ENCODE peak calls at places on chromosome 22, in eight cellular contexts. T is activated CD4-positive, CD25-positive, alpha-beta regulatory T cell; J is AG10803; L is omental fat pad; Q is ureter; B is astrocyte of the hippocampus; W is GM06990; P is mesenchymal stem cell. K is an unnamed sample.

GRCh38 chr22:49995413-49996191 is 17.0 kb downstream of the IL17REL start:
- DNase-seq in P (no peak), B (no peak), W (no peak), L (peak), Q (no peak), T (no peak), J (no peak), K (no peak)

GRCh38 chr22:23500508-23501208 is 79.4 kb downstream of the IGLL1 start:
- DNase-seq in L (no peak), P (no peak), W (no peak), J (no peak), Q (no peak), B (no peak), T (no peak), K (peak)

GRCh38 chr22:27776410-27776958 is 25.1 kb downstream of the MN1 start:
- DNase-seq in L (no peak), T (no peak), Q (no peak), W (no peak), P (no peak), B (peak), J (peak), K (no peak)

GRCh38 chr22:30104501-30105156 is 24.4 kb downstream of the HORMAD2 start:
- DNase-seq in Q (no peak), L (no peak), J (peak), B (no peak), P (no peak), W (no peak), T (no peak), K (no peak)

GRCh38 chr22:34931026-34931425 is 134.9 kb upstream of the ISX start:
- DNase-seq in T (no peak), J (no peak), P (no peak), Q (no peak), L (no peak), B (no peak), W (no peak), K (no peak)

GRCh38 chr22:42754658-42755057 is 34.0 kb upstream of the A4GALT start:
- DNase-seq in T (no peak), L (no peak), J (peak), W (no peak), B (peak), Q (no peak), P (no peak), K (no peak)

GRCh38 chr22:37546436-37547248 is 13.6 kb upstream of the CDC42EP1 start:
- DNase-seq in L (no peak), P (peak), Q (no peak), J (peak), W (no peak), B (peak), T (no peak), K (no peak)

GRCh38 chr22:30867746-30868662 is 100.6 kb downstream of the MORC2 start:
- DNase-seq in W (no peak), J (no peak), P (no peak), T (no peak), L (no peak), B (no peak), Q (no peak), K (no peak)

GRCh38 chr22:27300661-27301285 is 500.8 kb downstream of the MN1 start:
- DNase-seq in Q (no peak), P (no peak), L (no peak), W (no peak), J (no peak), B (no peak), T (no peak), K (no peak)

GRCh38 chr22:42492323-42492690 is 27.3 kb downstream of the RRP7A start:
- DNase-seq in P (no peak), B (no peak), T (no peak), J (no peak), W (no peak), Q (no peak), L (no peak), K (no peak)

GRCh38 chr22:17727244-17727892 is 46.9 kb downstream of the BID start:
- DNase-seq in P (no peak), W (no peak), J (no peak), T (no peak), L (no peak), Q (no peak), B (no peak), K (no peak)

GRCh38 chr22:50317178-50317577 is 9.6 kb downstream of the DENND6B start:
- DNase-seq in J (no peak), B (no peak), T (no peak), P (no peak), Q (no peak), L (no peak), W (no peak), K (peak)

GRCh38 chr22:31490496-31490925 is 869 bp upstream of the EIF4ENIF1 start:
- DNase-seq in T (no peak), L (no peak), P (peak), W (peak), Q (peak), J (peak), B (peak), K (peak)

GRCh38 chr22:41485033-41485432 is 16.1 kb downstream of the ACO2 start:
- DNase-seq in T (no peak), W (no peak), J (no peak), B (no peak), L (no peak), Q (no peak), P (no peak), K (no peak)

GRCh38 chr22:49123621-49124192 is 704.0 kb downstream of the BRD1 start:
- DNase-seq in J (no peak), L (no peak), W (no peak), Q (no peak), T (no peak), B (no peak), P (no peak), K (no peak)

GRCh38 chr22:27867114-27867957 is 51.7 kb downstream of the PITPNB start:
- DNase-seq in Q (no peak), L (no peak), W (no peak), B (peak), P (peak), J (no peak), T (no peak), K (peak)

GRCh38 chr22:43847376-43848289 is 14.7 kb downstream of the SULT4A1 start:
- DNase-seq in L (no peak), Q (no peak), J (no peak), B (no peak), T (no peak), W (no peak), P (no peak), K (no peak)

GRCh38 chr22:29152045-29152380 is 53.7 kb upstream of the EMID1 start:
- DNase-seq in T (no peak), B (no peak), P (no peak), J (no peak), Q (no peak), L (no peak), W (no peak), K (peak)

GRCh38 chr22:24053481-24054226 is 42.5 kb downstream of the CABIN1 start:
- DNase-seq in W (peak), J (no peak), Q (no peak), B (no peak), T (no peak), L (no peak), P (peak), K (peak)

GRCh38 chr22:26718905-26719304 is 61.5 kb downstream of the MIAT start:
- DNase-seq in P (peak), L (no peak), W (no peak), J (peak), T (no peak), B (peak), Q (no peak), K (no peak)

GRCh38 chr22:28798810-28799124 is 1.6 kb downstream of the XBP1 start:
- DNase-seq in B (no peak), Q (no peak), W (no peak), P (no peak), T (no peak), L (no peak), J (no peak), K (no peak)

GRCh38 chr22:40325315-40325714 is 21.0 kb upstream of the ADSL start:
- DNase-seq in J (no peak), W (no peak), B (peak), Q (no peak), T (no peak), L (no peak), P (no peak), K (no peak)

GRCh38 chr22:45341503-45341902 is 31.8 kb downstream of the FAM118A start:
- DNase-seq in Q (no peak), J (no peak), W (no peak), B (no peak), T (no peak), P (no peak), L (no peak), K (no peak)

GRCh38 chr22:29799217-29799680 is 32.1 kb downstream of the UQCR10 start:
- DNase-seq in J (peak), T (no peak), P (peak), Q (peak), W (no peak), L (peak), B (peak), K (no peak)

GRCh38 chr22:44442856-44443595 is 55.0 kb downstream of the RTL6 start:
- DNase-seq in Q (no peak), W (no peak), L (no peak), T (no peak), B (no peak), J (no peak), P (no peak), K (no peak)

GRCh38 chr22:20983081-20983745 is 1.1 kb downstream of the LZTR1 start:
- DNase-seq in J (no peak), B (no peak), P (peak), Q (no peak), L (no peak), W (no peak), T (no peak), K (no peak)

GRCh38 chr22:35956850-35957249 is 71.8 kb downstream of the RBFOX2 start:
- DNase-seq in B (no peak), Q (no peak), L (no peak), T (no peak), J (no peak), P (no peak), W (no peak), K (no peak)

GRCh38 chr22:38033522-38034277 is 23.5 kb upstream of the PICK1 start:
- DNase-seq in J (no peak), T (no peak), B (peak), W (no peak), P (no peak), Q (no peak), L (no peak), K (no peak)

GRCh38 chr22:42111798-42112197 is 18.8 kb downstream of the CYP2D6 start:
- DNase-seq in Q (no peak), L (no peak), J (no peak), P (no peak), T (no peak), W (no peak), B (no peak), K (peak)

GRCh38 chr22:35549338-35549737 is 8.7 kb downstream of the RASD2 start:
- DNase-seq in W (no peak), T (no peak), L (no peak), Q (no peak), P (no peak), J (no peak), B (peak), K (no peak)